ENCODE peak calls at places on chromosomes 3 and 15, in five cellular contexts. One of them, this sample, is unnamed.

GRCh38 chr3:64300790-64301423 is 75.6 kb upstream of the PRICKLE2 start:
- DNase-seq in activated gamma-delta T cell treated with anti-CD3 and anti-CD28 coated beads, Interleukin-2, amount 50 U/mL, for 16 hours: no peak
- DNase-seq in stimulated activated CD4-positive, alpha-beta T cell treated with anti-CD3 and anti-CD28 coated beads, Interleukin-4, amount 100 ng/mL, for 4 hours: no peak
- DNase-seq in GM12864: no peak
- DNase-seq in pancreas: no peak
- DNase-seq in this sample: no peak

GRCh38 chr15:75620776-75621536 is 4.6 kb downstream of the SNUPN start:
- DNase-seq in activated gamma-delta T cell treated with anti-CD3 and anti-CD28 coated beads, Interleukin-2, amount 50 U/mL, for 16 hours: no peak
- DNase-seq in stimulated activated CD4-positive, alpha-beta T cell treated with anti-CD3 and anti-CD28 coated beads, Interleukin-4, amount 100 ng/mL, for 4 hours: peak; percentile 25
- DNase-seq in GM12864: no peak
- DNase-seq in pancreas: no peak
- DNase-seq in this sample: peak; percentile 93

GRCh38 chr3:98812851-98813374 is 49.8 kb downstream of the ST3GAL6 start:
- DNase-seq in activated gamma-delta T cell treated with anti-CD3 and anti-CD28 coated beads, Interleukin-2, amount 50 U/mL, for 16 hours: no peak
- DNase-seq in stimulated activated CD4-positive, alpha-beta T cell treated with anti-CD3 and anti-CD28 coated beads, Interleukin-4, amount 100 ng/mL, for 4 hours: no peak
- DNase-seq in GM12864: no peak
- DNase-seq in pancreas: no peak
- DNase-seq in this sample: no peak

GRCh38 chr3:88534534-88534933 is 384.8 kb downstream of the C3orf38 start:
- DNase-seq in activated gamma-delta T cell treated with anti-CD3 and anti-CD28 coated beads, Interleukin-2, amount 50 U/mL, for 16 hours: no peak
- DNase-seq in stimulated activated CD4-positive, alpha-beta T cell treated with anti-CD3 and anti-CD28 coated beads, Interleukin-4, amount 100 ng/mL, for 4 hours: no peak
- DNase-seq in GM12864: no peak
- DNase-seq in pancreas: no peak
- DNase-seq in this sample: no peak

GRCh38 chr15:28915935-28916334 is 30.2 kb downstream of the APBA2 start:
- DNase-seq in activated gamma-delta T cell treated with anti-CD3 and anti-CD28 coated beads, Interleukin-2, amount 50 U/mL, for 16 hours: no peak
- DNase-seq in stimulated activated CD4-positive, alpha-beta T cell treated with anti-CD3 and anti-CD28 coated beads, Interleukin-4, amount 100 ng/mL, for 4 hours: no peak
- DNase-seq in GM12864: no peak
- DNase-seq in pancreas: peak; percentile 34
- DNase-seq in this sample: no peak

GRCh38 chr3:4782095-4782494 is 197.1 kb upstream of the BHLHE40 start:
- DNase-seq in activated gamma-delta T cell treated with anti-CD3 and anti-CD28 coated beads, Interleukin-2, amount 50 U/mL, for 16 hours: no peak
- DNase-seq in stimulated activated CD4-positive, alpha-beta T cell treated with anti-CD3 and anti-CD28 coated beads, Interleukin-4, amount 100 ng/mL, for 4 hours: no peak
- DNase-seq in GM12864: no peak
- DNase-seq in pancreas: no peak
- DNase-seq in this sample: no peak

GRCh38 chr3:192933779-192934456 is 16.3 kb upstream of the MB21D2 start:
- DNase-seq in activated gamma-delta T cell treated with anti-CD3 and anti-CD28 coated beads, Interleukin-2, amount 50 U/mL, for 16 hours: no peak
- DNase-seq in stimulated activated CD4-positive, alpha-beta T cell treated with anti-CD3 and anti-CD28 coated beads, Interleukin-4, amount 100 ng/mL, for 4 hours: no peak
- DNase-seq in GM12864: no peak
- DNase-seq in pancreas: no peak
- DNase-seq in this sample: no peak

GRCh38 chr3:155326249-155326648 is 32.8 kb upstream of the STRIT1 start:
- DNase-seq in activated gamma-delta T cell treated with anti-CD3 and anti-CD28 coated beads, Interleukin-2, amount 50 U/mL, for 16 hours: no peak
- DNase-seq in stimulated activated CD4-positive, alpha-beta T cell treated with anti-CD3 and anti-CD28 coated beads, Interleukin-4, amount 100 ng/mL, for 4 hours: no peak
- DNase-seq in GM12864: no peak
- DNase-seq in pancreas: no peak
- DNase-seq in this sample: no peak

GRCh38 chr15:77497108-77497737 is 76.5 kb downstream of the HMG20A start:
- DNase-seq in activated gamma-delta T cell treated with anti-CD3 and anti-CD28 coated beads, Interleukin-2, amount 50 U/mL, for 16 hours: no peak
- DNase-seq in stimulated activated CD4-positive, alpha-beta T cell treated with anti-CD3 and anti-CD28 coated beads, Interleukin-4, amount 100 ng/mL, for 4 hours: no peak
- DNase-seq in GM12864: no peak
- DNase-seq in pancreas: peak; percentile 67
- DNase-seq in this sample: no peak

GRCh38 chr3:156218353-156218744 is 98.0 kb downstream of the KCNAB1 start:
- DNase-seq in activated gamma-delta T cell treated with anti-CD3 and anti-CD28 coated beads, Interleukin-2, amount 50 U/mL, for 16 hours: no peak
- DNase-seq in stimulated activated CD4-positive, alpha-beta T cell treated with anti-CD3 and anti-CD28 coated beads, Interleukin-4, amount 100 ng/mL, for 4 hours: no peak
- DNase-seq in GM12864: no peak
- DNase-seq in pancreas: no peak
- DNase-seq in this sample: no peak

GRCh38 chr15:88649286-88649733 is 10.5 kb downstream of the ISG20 start:
- DNase-seq in activated gamma-delta T cell treated with anti-CD3 and anti-CD28 coated beads, Interleukin-2, amount 50 U/mL, for 16 hours: peak; percentile 70
- DNase-seq in stimulated activated CD4-positive, alpha-beta T cell treated with anti-CD3 and anti-CD28 coated beads, Interleukin-4, amount 100 ng/mL, for 4 hours: peak; percentile 78
- DNase-seq in GM12864: no peak
- DNase-seq in pancreas: no peak
- DNase-seq in this sample: peak; percentile 59